ENCODE peak calls at places on chromosomes 11 and 22, in five cellular contexts. One of them, this sample, is unnamed. For H3K4me1, the result is how much of the 10 kb centered on the place peaks cover.

GRCh38 chr11:102810943-102811528 is 13.1 kb upstream of the MMP1 start:
- DNase-seq in astrocyte: no peak
- DNase-seq in iPS DF 6.9: peak
- DNase-seq in right lobe of liver: no peak
- DNase-seq in aorta: no peak
- DNase-seq in this sample: no peak

GRCh38 chr22:23192133-23192532 is 11.8 kb downstream of the BCR start:
- DNase-seq in astrocyte: no peak
- DNase-seq in iPS DF 6.9: no peak
- DNase-seq in right lobe of liver: no peak
- DNase-seq in aorta: no peak
- DNase-seq in this sample: no peak

GRCh38 chr11:67613960-67614715 is 7.4 kb downstream of the NDUFV1 start:
- DNase-seq in astrocyte: no peak
- DNase-seq in iPS DF 6.9: no peak
- DNase-seq in right lobe of liver: peak
- DNase-seq in aorta: peak
- DNase-seq in this sample: peak

GRCh38 chr11:112724194-112724790 is 236.9 kb upstream of the NCAM1 start:
- DNase-seq in astrocyte: no peak
- DNase-seq in iPS DF 6.9: no peak
- DNase-seq in right lobe of liver: no peak
- DNase-seq in aorta: no peak
- DNase-seq in this sample: no peak

GRCh38 chr11:12133539-12134238 is 23.3 kb downstream of the MICAL2 start:
- DNase-seq in astrocyte: no peak
- DNase-seq in iPS DF 6.9: no peak
- DNase-seq in right lobe of liver: no peak
- DNase-seq in aorta: no peak
- DNase-seq in this sample: no peak

GRCh38 chr22:37661160-37661924 is 2.8 kb downstream of the PDXP start:
- DNase-seq in astrocyte: peak
- DNase-seq in iPS DF 6.9: no peak
- DNase-seq in right lobe of liver: no peak
- DNase-seq in aorta: no peak
- DNase-seq in this sample: no peak

GRCh38 chr22:20023214-20023613 is 2.3 kb downstream of the TANGO2 start:
- DNase-seq in astrocyte: no peak
- DNase-seq in iPS DF 6.9: no peak
- DNase-seq in right lobe of liver: no peak
- DNase-seq in aorta: no peak
- DNase-seq in this sample: no peak

GRCh38 chr11:105609341-105609781 is 512 bp upstream of the GRIA4 start:
- DNase-seq in astrocyte: no peak
- DNase-seq in iPS DF 6.9: no peak
- DNase-seq in right lobe of liver: no peak
- DNase-seq in aorta: no peak
- DNase-seq in this sample: no peak

GRCh38 chr11:92225563-92226308 is 1.1 kb downstream of the FAT3 start:
- DNase-seq in astrocyte: peak
- DNase-seq in iPS DF 6.9: no peak
- DNase-seq in right lobe of liver: no peak
- DNase-seq in aorta: peak
- DNase-seq in this sample: no peak

GRCh38 chr11:9313648-9314290 is 624 bp downstream of the TMEM41B start:
- DNase-seq in astrocyte: peak
- DNase-seq in iPS DF 6.9: no peak
- DNase-seq in right lobe of liver: no peak
- DNase-seq in aorta: no peak
- DNase-seq in this sample: no peak

GRCh38 chr22:49583886-49584505 is 243.7 kb downstream of the BRD1 start:
- DNase-seq in astrocyte: no peak
- DNase-seq in iPS DF 6.9: no peak
- DNase-seq in right lobe of liver: no peak
- DNase-seq in aorta: peak
- DNase-seq in this sample: no peak

GRCh38 chr11:8283510-8284272 is 20.0 kb upstream of the LMO1 start:
- DNase-seq in astrocyte: no peak
- DNase-seq in iPS DF 6.9: no peak
- DNase-seq in right lobe of liver: no peak
- DNase-seq in aorta: peak
- DNase-seq in this sample: no peak

GRCh38 chr11:45647786-45648185 is 17.6 kb downstream of the CHST1 start:
- DNase-seq in astrocyte: no peak
- DNase-seq in iPS DF 6.9: no peak
- DNase-seq in right lobe of liver: no peak
- DNase-seq in aorta: no peak
- DNase-seq in this sample: no peak

GRCh38 chr11:71366076-71366475 is 82.1 kb downstream of the DHCR7 start:
- DNase-seq in astrocyte: no peak
- DNase-seq in iPS DF 6.9: no peak
- DNase-seq in right lobe of liver: no peak
- DNase-seq in aorta: no peak
- DNase-seq in this sample: no peak

GRCh38 chr11:40306938-40307548 is 1152.4 kb downstream of the LRRC4C start:
- DNase-seq in astrocyte: peak
- DNase-seq in iPS DF 6.9: peak
- DNase-seq in right lobe of liver: no peak
- DNase-seq in aorta: no peak
- DNase-seq in this sample: no peak

GRCh38 chr11:18594999-18595749 is 4.4 kb upstream of the MISFA start:
- DNase-seq in astrocyte: no peak
- DNase-seq in iPS DF 6.9: no peak
- DNase-seq in right lobe of liver: no peak
- DNase-seq in aorta: no peak
- DNase-seq in this sample: no peak

GRCh38 chr11:65355776-65356393 is 1.3 kb downstream of the TIGD3 start:
- DNase-seq in astrocyte: no peak
- DNase-seq in iPS DF 6.9: no peak
- DNase-seq in right lobe of liver: peak
- DNase-seq in aorta: peak
- DNase-seq in this sample: peak

GRCh38 chr11:76129729-76130128 is 76.6 kb downstream of the WNT11 start:
- DNase-seq in astrocyte: no peak
- DNase-seq in iPS DF 6.9: no peak
- DNase-seq in right lobe of liver: no peak
- DNase-seq in aorta: no peak
- DNase-seq in this sample: no peak

GRCh38 chr11:75344761-75345454 is 6.6 kb downstream of the ARRB1 start:
- DNase-seq in astrocyte: no peak
- DNase-seq in iPS DF 6.9: no peak
- DNase-seq in right lobe of liver: no peak
- DNase-seq in aorta: no peak
- DNase-seq in this sample: no peak

GRCh38 chr11:23314162-23314561 is 453.9 kb upstream of the CCDC179 start:
- DNase-seq in astrocyte: no peak
- DNase-seq in iPS DF 6.9: no peak
- DNase-seq in right lobe of liver: no peak
- DNase-seq in aorta: no peak
- DNase-seq in this sample: no peak

GRCh38 chr11:106276126-106276525 is 198.7 kb downstream of the AASDHPPT start:
- DNase-seq in astrocyte: peak
- DNase-seq in iPS DF 6.9: no peak
- DNase-seq in right lobe of liver: no peak
- DNase-seq in aorta: no peak
- DNase-seq in this sample: no peak

GRCh38 chr22:26707090-26707489 is 49.7 kb downstream of the MIAT start:
- DNase-seq in astrocyte: no peak
- DNase-seq in iPS DF 6.9: no peak
- DNase-seq in right lobe of liver: no peak
- DNase-seq in aorta: no peak
- DNase-seq in this sample: no peak

GRCh38 chr22:30502153-30502552 is 3.3 kb downstream of the SEC14L4 start:
- DNase-seq in astrocyte: no peak
- DNase-seq in iPS DF 6.9: no peak
- DNase-seq in right lobe of liver: no peak
- DNase-seq in aorta: no peak
- DNase-seq in this sample: no peak

GRCh38 chr11:48052183-48053040 is 72.1 kb downstream of the PTPRJ start:
- DNase-seq in astrocyte: peak
- DNase-seq in iPS DF 6.9: no peak
- DNase-seq in right lobe of liver: no peak
- DNase-seq in aorta: no peak
- DNase-seq in this sample: no peak

GRCh38 chr11:36249271-36249670 is 40.0 kb downstream of the COMMD9 start:
- DNase-seq in astrocyte: peak
- DNase-seq in iPS DF 6.9: no peak
- DNase-seq in right lobe of liver: no peak
- DNase-seq in aorta: no peak
- DNase-seq in this sample: no peak

GRCh38 chr11:36075053-36075452 is 131.2 kb downstream of the LDLRAD3 start:
- DNase-seq in astrocyte: peak
- DNase-seq in iPS DF 6.9: no peak
- DNase-seq in right lobe of liver: no peak
- DNase-seq in aorta: no peak
- DNase-seq in this sample: no peak

GRCh38 chr11:105991888-105992287 is 30.2 kb downstream of the MSANTD4 start:
- DNase-seq in astrocyte: no peak
- DNase-seq in iPS DF 6.9: no peak
- DNase-seq in right lobe of liver: no peak
- DNase-seq in aorta: no peak
- DNase-seq in this sample: no peak

GRCh38 chr11:134350381-134350780 is 18.6 kb downstream of the GLB1L2 start:
- DNase-seq in astrocyte: no peak
- DNase-seq in iPS DF 6.9: no peak
- DNase-seq in right lobe of liver: no peak
- DNase-seq in aorta: no peak
- DNase-seq in this sample: no peak

GRCh38 chr22:31103899-31104694 is 3.3 kb downstream of the SELENOM start:
- DNase-seq in astrocyte: no peak
- DNase-seq in iPS DF 6.9: no peak
- DNase-seq in right lobe of liver: no peak
- DNase-seq in aorta: peak
- DNase-seq in this sample: no peak

GRCh38 chr22:42283288-42284229 is 13.1 kb upstream of the TCF20 start:
- DNase-seq in astrocyte: no peak
- DNase-seq in iPS DF 6.9: no peak
- DNase-seq in right lobe of liver: peak
- DNase-seq in aorta: peak
- DNase-seq in this sample: no peak

GRCh38 chr11:68303982-68304780 is 8.2 kb upstream of the LRP5 start:
- DNase-seq in astrocyte: no peak
- DNase-seq in iPS DF 6.9: no peak
- DNase-seq in right lobe of liver: no peak
- DNase-seq in aorta: no peak
- DNase-seq in this sample: no peak

GRCh38 chr11:94776351-94777321 is 8.5 kb downstream of the AMOTL1 start:
- DNase-seq in astrocyte: peak
- DNase-seq in iPS DF 6.9: no peak
- DNase-seq in right lobe of liver: no peak
- DNase-seq in aorta: no peak
- DNase-seq in this sample: no peak

GRCh38 chr11:131750692-131751091 is 380.3 kb downstream of the NTM start:
- DNase-seq in astrocyte: no peak
- DNase-seq in iPS DF 6.9: no peak
- DNase-seq in right lobe of liver: no peak
- DNase-seq in aorta: no peak
- DNase-seq in this sample: no peak
- H3K27ac ChIP-seq in astrocyte: no peak
- H3K27ac ChIP-seq in iPS DF 6.9: no peak
- H3K27ac ChIP-seq in right lobe of liver: no peak
- H3K27ac ChIP-seq in aorta: no peak
- H3K27ac ChIP-seq in this sample: no peak

GRCh38 chr11:33843018-33843417 is 48.9 kb downstream of the LMO2 start:
- DNase-seq in astrocyte: no peak
- DNase-seq in iPS DF 6.9: no peak
- DNase-seq in right lobe of liver: no peak
- DNase-seq in aorta: no peak
- DNase-seq in this sample: no peak
- H3K4me1 ChIP-seq in astrocyte: under half
- H3K4me1 ChIP-seq in iPS DF 6.9: under half
- H3K4me1 ChIP-seq in right lobe of liver: under half
- H3K4me1 ChIP-seq in aorta: under half
- H3K4me1 ChIP-seq in this sample: under half

DNA sequence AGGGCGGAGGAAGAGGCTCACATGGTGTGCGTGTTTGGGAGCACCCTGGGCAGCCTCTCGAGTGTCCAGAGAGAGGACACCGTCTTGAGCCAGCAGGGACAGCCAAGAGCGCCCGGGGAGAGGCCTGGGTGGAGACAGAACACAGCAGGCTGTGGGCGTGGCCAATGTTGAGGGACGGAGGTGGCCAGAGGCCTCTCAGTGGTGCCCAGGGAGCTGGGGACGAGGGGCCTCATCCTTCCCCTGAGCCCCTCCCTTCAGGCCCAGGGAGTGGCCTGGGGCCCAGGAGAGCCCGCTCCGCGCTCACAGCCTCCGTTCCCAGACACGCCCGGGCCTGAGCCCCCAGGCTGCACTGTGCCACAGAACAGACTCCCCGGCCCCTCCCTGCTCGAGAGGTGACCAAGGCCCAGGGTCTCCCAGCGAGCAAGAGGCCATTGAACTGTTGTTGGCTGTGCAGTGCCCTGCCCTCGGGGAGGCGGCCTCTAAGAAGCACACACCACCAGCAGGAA is 48.4 kb downstream of the CDKN1C start:
- DNase-seq in astrocyte: no peak
- DNase-seq in iPS DF 6.9: peak
- DNase-seq in right lobe of liver: no peak
- DNase-seq in aorta: peak
- DNase-seq in this sample: peak
- H3K27ac ChIP-seq in astrocyte: no peak
- H3K27ac ChIP-seq in iPS DF 6.9: no peak
- H3K27ac ChIP-seq in right lobe of liver: no peak
- H3K27ac ChIP-seq in aorta: no peak
- H3K27ac ChIP-seq in this sample: peak

GRCh38 chr11:128409476-128409875 is 177.9 kb downstream of the ETS1 start:
- DNase-seq in astrocyte: peak
- DNase-seq in iPS DF 6.9: no peak
- DNase-seq in right lobe of liver: no peak
- DNase-seq in aorta: no peak
- DNase-seq in this sample: no peak
- H3K4me1 ChIP-seq in astrocyte: under half
- H3K4me1 ChIP-seq in iPS DF 6.9: under half
- H3K4me1 ChIP-seq in right lobe of liver: under half
- H3K4me1 ChIP-seq in aorta: under half
- H3K4me1 ChIP-seq in this sample: under half

DNA sequence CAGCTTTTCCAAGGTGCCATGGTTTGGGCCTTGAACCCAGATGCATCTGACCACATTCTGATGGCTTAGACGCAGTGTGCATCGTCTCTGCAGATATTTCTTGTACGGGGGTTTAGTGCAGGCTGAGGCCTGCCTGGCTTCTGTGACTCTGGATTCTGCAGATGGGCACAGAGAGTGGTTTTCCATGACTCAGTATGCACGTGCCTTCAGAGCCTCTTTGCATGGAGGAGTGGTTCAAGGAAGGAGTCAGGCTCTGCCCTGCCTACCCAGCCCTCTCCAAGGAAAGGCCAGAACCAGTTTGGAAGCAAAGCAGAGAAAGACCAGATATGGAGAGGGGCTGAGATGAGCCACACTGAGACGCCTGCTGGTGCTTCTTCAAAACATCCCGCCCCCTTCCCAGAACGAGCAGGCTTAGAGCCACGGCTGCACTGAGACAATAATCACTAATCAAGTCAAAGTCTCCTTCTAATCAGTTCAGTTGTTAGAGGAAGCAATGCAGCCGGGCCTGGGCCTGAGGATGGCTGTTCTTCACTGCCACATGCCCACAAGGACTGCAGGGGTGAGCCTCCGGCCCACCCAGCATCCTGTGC is 308.9 kb downstream of the NXPE2 start:
- DNase-seq in astrocyte: no peak
- DNase-seq in iPS DF 6.9: no peak
- DNase-seq in right lobe of liver: no peak
- DNase-seq in aorta: no peak
- DNase-seq in this sample: no peak
- H3K27ac ChIP-seq in astrocyte: no peak
- H3K27ac ChIP-seq in iPS DF 6.9: no peak
- H3K27ac ChIP-seq in right lobe of liver: no peak
- H3K27ac ChIP-seq in aorta: no peak
- H3K27ac ChIP-seq in this sample: no peak

This sample was measured in left ventricle myocardium inferior.